ENCODE peak calls at places on chromosomes 7 and 10, in six cellular contexts. S is neural progenitor cell, V is adrenal gland, E is uterus, M is psoas muscle, G is AG04450. J is an unnamed sample.

GRCh38 chr7:28072876-28073514 is 107.6 kb downstream of the JAZF1 start:
- DNase-seq in G (no peak), E (no peak), M (no peak), V (no peak), S (no peak), J (no peak)

GRCh38 chr10:52729259-52730104 is 43.1 kb downstream of the MBL2 start:
- DNase-seq in M (no peak), V (no peak), G (no peak), E (no peak), S (peak; percentile 44), J (no peak)

GRCh38 chr7:99013266-99014112 is 130.4 kb downstream of the SMURF1 start:
- DNase-seq in S (no peak), V (no peak), E (peak; percentile 9), M (no peak), G (no peak), J (no peak)

GRCh38 chr7:151687523-151688235 is 168.0 kb upstream of the RHEB start:
- DNase-seq in E (peak; percentile 80), V (peak; percentile 90), G (peak; percentile 91), M (peak; percentile 70), S (peak; percentile 54), J (no peak)

GRCh38 chr7:37109853-37110252 is 338.8 kb downstream of the ELMO1 start:
- DNase-seq in G (no peak), S (peak; percentile 27), M (no peak), E (no peak), V (peak; percentile 77), J (no peak)

GRCh38 chr7:128056901-128057300 is 25.7 kb upstream of the LRRC4 start:
- DNase-seq in E (no peak), M (no peak), V (no peak), S (no peak), G (peak; percentile 54), J (no peak)

GRCh38 chr10:49568235-49568634 is 29.3 kb upstream of the ERCC6 start:
- DNase-seq in E (no peak), V (no peak), S (no peak), G (no peak), M (no peak), J (no peak)

GRCh38 chr10:22022257-22023051 is 18.9 kb upstream of the DNAJC1 start:
- DNase-seq in V (peak; percentile 24), S (no peak), E (no peak), G (no peak), M (peak; percentile 23), J (no peak)

GRCh38 chr7:42167206-42167913 is 69.6 kb downstream of the GLI3 start:
- DNase-seq in V (no peak), E (no peak), G (no peak), M (no peak), S (no peak), J (no peak)

GRCh38 chr7:77655836-77656455 is 40.3 kb upstream of the RSBN1L start:
- DNase-seq in M (no peak), V (no peak), E (no peak), S (no peak), G (no peak), J (no peak)

GRCh38 chr7:77658928-77659327 is 37.3 kb upstream of the RSBN1L start:
- DNase-seq in M (no peak), E (no peak), V (no peak), G (no peak), S (no peak), J (no peak)

GRCh38 chr7:77655361-77655760 is 40.9 kb upstream of the RSBN1L start:
- DNase-seq in S (no peak), V (no peak), E (no peak), G (no peak), M (no peak), J (no peak)

GRCh38 chr7:77653572-77653971 is 42.7 kb upstream of the RSBN1L start:
- DNase-seq in M (no peak), V (no peak), G (no peak), S (no peak), E (no peak), J (no peak)

GRCh38 chr7:77657427-77658331 is 38.6 kb upstream of the RSBN1L start:
- DNase-seq in G (no peak), M (no peak), V (no peak), E (no peak), S (peak; percentile 37), J (no peak)
- TF ChIP-seq CTCF in G (peak; percentile 55), M (peak; percentile 59), V (peak; percentile 53), E (no peak), S (peak; percentile 63), J (peak; percentile 78)

GRCh38 chr10:36126076-36126475 is 484.0 kb upstream of the FZD8 start:
- DNase-seq in G (no peak), E (no peak), S (no peak), V (no peak), M (no peak), J (no peak)

DNA sequence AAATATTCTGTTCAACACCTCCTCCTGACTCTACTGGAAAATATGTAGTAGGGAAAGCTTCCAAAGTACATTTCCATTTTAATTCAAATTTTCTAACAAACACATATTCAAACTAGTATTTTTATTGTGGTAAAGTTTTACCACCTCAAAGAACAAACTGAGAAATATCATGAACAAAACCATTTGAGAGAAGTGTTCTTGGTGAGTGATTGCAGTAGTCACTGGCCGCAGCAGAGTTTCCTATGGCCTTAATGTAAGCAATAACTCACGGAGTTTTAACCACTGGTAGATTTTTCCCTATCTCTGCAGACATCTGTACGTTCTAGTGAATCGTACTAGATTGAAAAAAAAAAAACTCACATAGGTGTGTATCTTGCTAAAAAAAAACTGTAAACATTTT is 487.0 kb upstream of the FZD8 start:
- DNase-seq in G (no peak), S (no peak), V (no peak), E (no peak), M (no peak), J (no peak)
- TF ChIP-seq CTCF in G (no peak), S (no peak), V (no peak), E (no peak), M (no peak), J (no peak)

GRCh38 chr7:88358534-88358838 is 51.8 kb upstream of the STEAP4 start:
- DNase-seq in V (no peak), M (no peak), G (no peak), E (no peak), S (no peak), J (no peak)

GRCh38 chr7:88357794-88358533 is 51.3 kb upstream of the STEAP4 start:
- DNase-seq in S (no peak), E (no peak), M (no peak), V (no peak), G (no peak), J (no peak)

GRCh38 chr7:88358881-88359280 is 52.2 kb upstream of the STEAP4 start:
- DNase-seq in G (no peak), V (no peak), S (no peak), M (no peak), E (no peak), J (no peak)

GRCh38 chr7:88354999-88355398 is 48.3 kb upstream of the STEAP4 start:
- DNase-seq in V (no peak), M (no peak), E (no peak), S (no peak), G (no peak), J (no peak)

DNA sequence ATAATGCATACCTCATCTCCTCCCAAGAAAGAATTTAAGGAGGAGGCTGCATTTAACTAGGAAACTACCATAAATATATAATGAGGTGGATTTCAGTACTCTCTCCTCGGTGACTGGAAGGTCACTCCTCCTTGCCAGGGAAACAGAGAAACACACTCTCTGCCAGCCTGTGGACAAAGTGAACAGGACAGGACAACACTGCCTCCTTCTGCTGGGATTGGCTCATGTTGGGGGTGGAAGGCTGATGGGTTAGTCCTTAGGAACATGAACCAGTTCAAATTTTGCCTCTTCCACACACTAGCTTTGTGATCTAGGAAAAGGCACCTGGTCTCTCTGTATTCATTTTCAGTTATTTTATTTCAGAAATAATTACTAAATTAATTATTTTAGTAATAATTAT is 50.6 kb upstream of the STEAP4 start:
- DNase-seq in E (no peak), V (peak; percentile 69), M (peak; percentile 15), S (no peak), G (no peak), J (no peak)
- TF ChIP-seq CTCF in E (no peak), V (peak; percentile 50), M (no peak), S (peak; percentile 23), G (no peak), J (no peak)

GRCh38 chr10:64115913-64116643 is 594.9 kb downstream of the REEP3 start:
- DNase-seq in V (peak; percentile 36), M (no peak), E (no peak), S (peak; percentile 51), G (no peak), J (peak; percentile 25)
- TF ChIP-seq CTCF in V (peak; percentile 51), M (no peak), E (no peak), S (peak; percentile 67), G (peak; percentile 44), J (peak; percentile 49)

DNA sequence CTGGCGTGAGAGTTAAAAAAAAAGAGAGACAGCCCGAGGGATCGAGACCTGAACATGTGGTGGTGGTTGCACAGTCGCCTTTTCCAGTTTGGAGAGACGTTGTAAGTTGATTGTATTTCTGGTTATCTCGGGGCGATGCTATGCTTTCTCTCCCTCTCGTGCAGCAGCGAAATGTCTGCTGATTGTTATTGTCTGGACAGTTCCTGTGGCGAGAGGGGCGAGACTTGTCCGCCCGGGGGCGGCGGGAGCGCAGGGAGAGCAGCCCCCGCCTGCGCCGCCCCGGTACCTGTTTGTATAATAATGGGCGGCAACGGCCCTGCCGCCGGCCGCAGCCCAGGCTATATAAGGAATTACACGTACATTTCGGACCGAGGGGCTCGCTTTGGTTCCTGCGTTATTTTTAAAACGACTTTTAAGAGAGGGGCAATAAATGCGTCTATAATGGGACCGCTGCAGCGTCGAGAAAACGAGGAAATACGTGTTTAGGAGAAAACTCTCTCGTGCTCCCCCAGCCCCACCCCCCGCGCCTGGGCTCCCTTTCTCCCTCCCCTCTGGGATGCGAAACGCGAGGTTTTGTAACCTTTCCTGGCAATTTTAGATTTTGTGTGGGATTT is 1.7 kb downstream of the ZEB1 start:
- DNase-seq in E (peak; percentile 63), G (no peak), S (peak; percentile 70), M (peak; percentile 66), V (peak; percentile 37), J (no peak)
- TF ChIP-seq CTCF in E (no peak), G (no peak), S (peak; percentile 15), M (peak; percentile 7), V (no peak), J (no peak)